ENCODE peak calls at places on chromosome 1, in five cellular contexts. One of them, this sample, is unnamed.

GRCh38 chr1:160954158-160955104 is at the start of gene ITLN2:
- DNase-seq in astrocyte of the spinal cord: peak
- DNase-seq in uterus: no peak
- DNase-seq in esophagus squamous epithelium: no peak
- DNase-seq in stomach: peak
- DNase-seq in this sample: peak

GRCh38 chr1:214898154-214898553 is 184.4 kb upstream of the KCNK2 start:
- DNase-seq in astrocyte of the spinal cord: no peak
- DNase-seq in uterus: no peak
- DNase-seq in esophagus squamous epithelium: no peak
- DNase-seq in stomach: no peak
- DNase-seq in this sample: no peak

GRCh38 chr1:212040629-212041028 is 5.1 kb downstream of the DTL start:
- DNase-seq in astrocyte of the spinal cord: no peak
- DNase-seq in uterus: no peak
- DNase-seq in esophagus squamous epithelium: no peak
- DNase-seq in stomach: no peak
- DNase-seq in this sample: no peak

GRCh38 chr1:23452011-23452411 is 27.5 kb upstream of the TCEA3 start:
- DNase-seq in astrocyte of the spinal cord: no peak
- DNase-seq in uterus: no peak
- DNase-seq in esophagus squamous epithelium: no peak
- DNase-seq in stomach: peak
- DNase-seq in this sample: peak

GRCh38 chr1:180800945-180801344 is 111.8 kb upstream of the KIAA1614 start:
- DNase-seq in astrocyte of the spinal cord: no peak
- DNase-seq in uterus: no peak
- DNase-seq in esophagus squamous epithelium: no peak
- DNase-seq in stomach: no peak
- DNase-seq in this sample: no peak

GRCh38 chr1:240465531-240465940 is 146.4 kb downstream of the GREM2 start:
- DNase-seq in astrocyte of the spinal cord: peak
- DNase-seq in uterus: no peak
- DNase-seq in esophagus squamous epithelium: no peak
- DNase-seq in stomach: no peak
- DNase-seq in this sample: no peak

GRCh38 chr1:214264196-214264595 is 16.8 kb upstream of the SMYD2 start:
- DNase-seq in astrocyte of the spinal cord: peak
- DNase-seq in uterus: no peak
- DNase-seq in esophagus squamous epithelium: no peak
- DNase-seq in stomach: no peak
- DNase-seq in this sample: no peak

GRCh38 chr1:109619405-109619654 is at the start of gene GNAT2:
- DNase-seq in astrocyte of the spinal cord: no peak
- DNase-seq in uterus: no peak
- DNase-seq in esophagus squamous epithelium: no peak
- DNase-seq in stomach: no peak
- DNase-seq in this sample: no peak

GRCh38 chr1:111754964-111755320 is 759 bp upstream of the DDX20 start:
- DNase-seq in astrocyte of the spinal cord: peak
- DNase-seq in uterus: peak
- DNase-seq in esophagus squamous epithelium: peak
- DNase-seq in stomach: peak
- DNase-seq in this sample: peak

GRCh38 chr1:72006092-72006491 is 276.2 kb downstream of the NEGR1 start:
- DNase-seq in astrocyte of the spinal cord: peak
- DNase-seq in uterus: no peak
- DNase-seq in esophagus squamous epithelium: no peak
- DNase-seq in stomach: no peak
- DNase-seq in this sample: no peak

GRCh38 chr1:25045480-25046193 is 115.6 kb upstream of the RUNX3 start:
- DNase-seq in astrocyte of the spinal cord: no peak
- DNase-seq in uterus: no peak
- DNase-seq in esophagus squamous epithelium: no peak
- DNase-seq in stomach: no peak
- DNase-seq in this sample: no peak

GRCh38 chr1:9270290-9270900 is 22.3 kb upstream of the SPSB1 start:
- DNase-seq in astrocyte of the spinal cord: no peak
- DNase-seq in uterus: no peak
- DNase-seq in esophagus squamous epithelium: no peak
- DNase-seq in stomach: no peak
- DNase-seq in this sample: no peak

GRCh38 chr1:38898653-38899230 is 17.4 kb upstream of the GJA9 start:
- DNase-seq in astrocyte of the spinal cord: no peak
- DNase-seq in uterus: no peak
- DNase-seq in esophagus squamous epithelium: no peak
- DNase-seq in stomach: no peak
- DNase-seq in this sample: no peak

GRCh38 chr1:22749919-22750670 is 39.5 kb downstream of the EPHB2 start:
- DNase-seq in astrocyte of the spinal cord: peak
- DNase-seq in uterus: peak
- DNase-seq in esophagus squamous epithelium: no peak
- DNase-seq in stomach: peak
- DNase-seq in this sample: peak

GRCh38 chr1:36989260-36989659 is 45.1 kb downstream of the GRIK3 start:
- DNase-seq in astrocyte of the spinal cord: no peak
- DNase-seq in uterus: peak
- DNase-seq in esophagus squamous epithelium: no peak
- DNase-seq in stomach: no peak
- DNase-seq in this sample: no peak

GRCh38 chr1:56489695-56490094 is 89.7 kb downstream of the PLPP3 start:
- DNase-seq in astrocyte of the spinal cord: no peak
- DNase-seq in uterus: no peak
- DNase-seq in esophagus squamous epithelium: no peak
- DNase-seq in stomach: no peak
- DNase-seq in this sample: no peak

GRCh38 chr1:187956975-187957374 is 1128.2 kb downstream of the PLA2G4A start:
- DNase-seq in astrocyte of the spinal cord: no peak
- DNase-seq in uterus: no peak
- DNase-seq in esophagus squamous epithelium: no peak
- DNase-seq in stomach: no peak
- DNase-seq in this sample: no peak

GRCh38 chr1:55150880-55151582 is 64.1 kb downstream of the USP24 start:
- DNase-seq in astrocyte of the spinal cord: no peak
- DNase-seq in uterus: no peak
- DNase-seq in esophagus squamous epithelium: no peak
- DNase-seq in stomach: no peak
- DNase-seq in this sample: no peak

GRCh38 chr1:78101514-78101913 is 55.7 kb downstream of the GIPC2 start:
- DNase-seq in astrocyte of the spinal cord: peak
- DNase-seq in uterus: no peak
- DNase-seq in esophagus squamous epithelium: no peak
- DNase-seq in stomach: peak
- DNase-seq in this sample: peak

GRCh38 chr1:221708987-221709386 is 32.9 kb downstream of the DUSP10 start:
- DNase-seq in astrocyte of the spinal cord: peak
- DNase-seq in uterus: peak
- DNase-seq in esophagus squamous epithelium: no peak
- DNase-seq in stomach: no peak
- DNase-seq in this sample: no peak

GRCh38 chr1:37951041-37951782 is 4.4 kb upstream of the INPP5B start:
- DNase-seq in astrocyte of the spinal cord: no peak
- DNase-seq in uterus: no peak
- DNase-seq in esophagus squamous epithelium: no peak
- DNase-seq in stomach: no peak
- DNase-seq in this sample: no peak

GRCh38 chr1:38436006-38436405 is 389.4 kb upstream of the POU3F1 start:
- DNase-seq in astrocyte of the spinal cord: no peak
- DNase-seq in uterus: no peak
- DNase-seq in esophagus squamous epithelium: no peak
- DNase-seq in stomach: no peak
- DNase-seq in this sample: no peak

GRCh38 chr1:31881698-31882000 is 56.5 kb downstream of the PTP4A2 start:
- DNase-seq in astrocyte of the spinal cord: no peak
- DNase-seq in uterus: no peak
- DNase-seq in esophagus squamous epithelium: no peak
- DNase-seq in stomach: peak
- DNase-seq in this sample: peak

GRCh38 chr1:179091691-179092165 is 9.9 kb downstream of the TOR3A start:
- DNase-seq in astrocyte of the spinal cord: no peak
- DNase-seq in uterus: peak
- DNase-seq in esophagus squamous epithelium: no peak
- DNase-seq in stomach: peak
- DNase-seq in this sample: peak

GRCh38 chr1:30123036-30123535 is 600.3 kb downstream of the MATN1 start:
- DNase-seq in astrocyte of the spinal cord: no peak
- DNase-seq in uterus: no peak
- DNase-seq in esophagus squamous epithelium: no peak
- DNase-seq in stomach: no peak
- DNase-seq in this sample: no peak

GRCh38 chr1:227895828-227896685 is 51.7 kb downstream of the WNT9A start:
- DNase-seq in astrocyte of the spinal cord: no peak
- DNase-seq in uterus: peak
- DNase-seq in esophagus squamous epithelium: no peak
- DNase-seq in stomach: peak
- DNase-seq in this sample: no peak

GRCh38 chr1:111841189-111841588 is 85.5 kb downstream of the DDX20 start:
- DNase-seq in astrocyte of the spinal cord: no peak
- DNase-seq in uterus: no peak
- DNase-seq in esophagus squamous epithelium: no peak
- DNase-seq in stomach: no peak
- DNase-seq in this sample: no peak

GRCh38 chr1:211630236-211631081 is 45.0 kb downstream of the NEK2 start:
- DNase-seq in astrocyte of the spinal cord: no peak
- DNase-seq in uterus: no peak
- DNase-seq in esophagus squamous epithelium: no peak
- DNase-seq in stomach: no peak
- DNase-seq in this sample: no peak

GRCh38 chr1:32873484-32873883 is 2.8 kb upstream of the FNDC5 start:
- DNase-seq in astrocyte of the spinal cord: no peak
- DNase-seq in uterus: no peak
- DNase-seq in esophagus squamous epithelium: no peak
- DNase-seq in stomach: peak
- DNase-seq in this sample: no peak

DNA sequence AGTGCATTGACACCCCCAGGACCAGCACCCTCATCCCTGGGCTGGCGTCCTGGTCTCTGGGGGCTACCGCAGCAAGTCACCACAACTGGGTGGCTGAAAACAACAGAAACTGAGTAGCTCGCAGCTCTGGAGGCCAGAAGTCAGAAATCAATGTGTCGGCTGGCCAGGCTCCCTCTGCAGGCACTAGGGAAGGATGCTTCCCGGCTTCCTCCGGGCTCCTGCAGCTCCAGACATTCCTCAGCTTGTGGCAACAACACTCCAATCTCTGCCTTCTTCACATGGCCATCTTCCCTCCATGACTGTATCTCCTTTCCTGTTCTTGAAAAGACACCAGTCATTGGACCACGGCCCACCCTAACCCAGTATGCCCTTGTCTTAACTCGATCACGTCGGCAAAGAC is 224.2 kb downstream of the NPHP4 start:
- DNase-seq in astrocyte of the spinal cord: no peak
- DNase-seq in uterus: no peak
- DNase-seq in esophagus squamous epithelium: no peak
- DNase-seq in stomach: no peak
- DNase-seq in this sample: no peak
- TF ChIP-seq CTCF in astrocyte of the spinal cord: no peak
- TF ChIP-seq CTCF in uterus: no peak
- TF ChIP-seq CTCF in esophagus squamous epithelium: no peak
- TF ChIP-seq CTCF in stomach: no peak
- TF ChIP-seq CTCF in this sample: no peak

GRCh38 chr1:149915429-149916192 is 2.0 kb downstream of the SV2A start:
- DNase-seq in astrocyte of the spinal cord: no peak
- DNase-seq in uterus: no peak
- DNase-seq in esophagus squamous epithelium: no peak
- DNase-seq in stomach: no peak
- DNase-seq in this sample: no peak
- H3K4me3 ChIP-seq in astrocyte of the spinal cord: no peak
- H3K4me3 ChIP-seq in uterus: no peak
- H3K4me3 ChIP-seq in esophagus squamous epithelium: no peak
- H3K4me3 ChIP-seq in stomach: no peak
- H3K4me3 ChIP-seq in this sample: no peak

GRCh38 chr1:44029260-44029910 is 1.9 kb downstream of the SLC6A9 start:
- DNase-seq in astrocyte of the spinal cord: no peak
- DNase-seq in uterus: no peak
- DNase-seq in esophagus squamous epithelium: no peak
- DNase-seq in stomach: no peak
- DNase-seq in this sample: no peak

GRCh38 chr1:44031900-44032817 is 897 bp upstream of the SLC6A9 start:
- DNase-seq in astrocyte of the spinal cord: no peak
- DNase-seq in uterus: no peak
- DNase-seq in esophagus squamous epithelium: no peak
- DNase-seq in stomach: peak
- DNase-seq in this sample: no peak

GRCh38 chr1:44031051-44031899 is at the start of gene SLC6A9:
- DNase-seq in astrocyte of the spinal cord: peak
- DNase-seq in uterus: peak
- DNase-seq in esophagus squamous epithelium: no peak
- DNase-seq in stomach: peak
- DNase-seq in this sample: peak

GRCh38 chr1:44029911-44030605 is 1.2 kb downstream of the SLC6A9 start:
- DNase-seq in astrocyte of the spinal cord: peak
- DNase-seq in uterus: peak
- DNase-seq in esophagus squamous epithelium: peak
- DNase-seq in stomach: peak
- DNase-seq in this sample: peak

DNA sequence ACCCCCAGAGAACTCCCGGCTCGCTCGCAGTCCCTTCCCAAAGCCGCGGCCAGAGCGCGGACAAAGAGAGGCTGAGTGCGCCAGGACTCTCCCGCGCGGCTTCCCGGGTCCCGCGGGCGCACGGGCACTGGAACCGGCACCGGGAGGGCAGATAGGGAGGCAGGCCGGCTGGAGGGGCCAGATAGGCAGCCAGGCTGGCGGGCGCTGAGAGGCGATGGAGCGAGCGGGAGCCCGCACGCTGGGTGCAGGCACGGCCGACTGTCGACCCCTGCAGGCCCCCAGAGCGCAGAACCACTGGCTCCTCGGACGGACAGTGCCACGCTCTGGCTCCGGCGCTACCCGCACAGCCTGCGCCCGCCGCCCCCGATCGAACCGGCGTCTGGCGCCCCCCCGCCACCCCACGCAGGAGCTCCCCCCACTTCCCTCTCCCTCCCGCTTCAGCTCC is 634 bp downstream of the SLC6A9 start:
- DNase-seq in astrocyte of the spinal cord: peak
- DNase-seq in uterus: peak
- DNase-seq in esophagus squamous epithelium: no peak
- DNase-seq in stomach: no peak
- DNase-seq in this sample: peak
- TF ChIP-seq CTCF in astrocyte of the spinal cord: peak
- TF ChIP-seq CTCF in uterus: no peak
- TF ChIP-seq CTCF in esophagus squamous epithelium: peak
- TF ChIP-seq CTCF in stomach: no peak
- TF ChIP-seq CTCF in this sample: peak

DNA sequence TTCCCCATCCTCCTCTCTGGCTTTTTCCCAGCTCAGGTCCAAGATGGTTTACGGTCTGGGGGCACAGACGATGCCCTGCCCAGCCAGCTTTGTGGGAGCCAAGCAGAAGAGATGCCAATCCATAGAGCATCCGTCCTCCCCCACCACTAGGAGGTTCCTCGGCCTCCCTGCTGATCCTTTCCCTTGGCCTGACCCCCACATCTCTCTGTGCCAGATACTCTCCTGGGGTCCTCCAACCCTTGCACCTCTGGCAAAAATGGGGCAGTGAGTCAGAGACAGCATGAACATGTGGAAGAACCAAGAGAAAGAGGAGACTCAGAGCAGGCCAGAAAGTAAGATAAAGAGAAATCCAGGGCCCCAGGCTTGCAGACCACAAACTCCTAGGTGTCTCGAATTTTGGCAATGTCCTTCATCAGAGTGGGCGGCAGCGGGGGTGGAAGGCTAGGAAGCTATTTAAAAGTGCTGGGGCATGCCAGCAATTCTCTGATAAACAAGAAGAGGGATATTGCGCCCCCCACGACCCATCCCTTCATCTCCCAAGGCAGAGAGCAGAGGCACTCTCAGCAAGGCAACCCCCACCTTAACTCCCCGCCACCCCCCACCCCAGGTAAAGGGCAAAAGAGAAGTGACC is 11.4 kb downstream of the BLACAT1 start:
- DNase-seq in astrocyte of the spinal cord: no peak
- DNase-seq in uterus: no peak
- DNase-seq in esophagus squamous epithelium: no peak
- DNase-seq in stomach: no peak
- DNase-seq in this sample: peak
- H3K4me3 ChIP-seq in astrocyte of the spinal cord: no peak
- H3K4me3 ChIP-seq in uterus: peak
- H3K4me3 ChIP-seq in esophagus squamous epithelium: no peak
- H3K4me3 ChIP-seq in stomach: peak
- H3K4me3 ChIP-seq in this sample: no peak